ENCODE peak calls at places on chromosome 7, in five cellular contexts. L is CD8-positive, alpha-beta T cell; Q is body of pancreas; Z is AG04450; U is cardiac muscle cell. W is an unnamed sample.

GRCh38 chr7:135697276-135698049 is 30.5 kb downstream of the SLC13A4 start:
- DNase-seq in L (no peak), Q (no peak), Z (no peak), U (no peak), W (no peak)

GRCh38 chr7:82631998-82632397 is 188.4 kb upstream of the CACNA2D1 start:
- DNase-seq in L (no peak), Q (no peak), Z (no peak), U (peak; percentile 41), W (no peak)

GRCh38 chr7:80082214-80082613 is 52.4 kb upstream of the GNAI1 start:
- DNase-seq in L (no peak), Q (no peak), Z (no peak), U (no peak), W (no peak)

GRCh38 chr7:36514289-36515243 is 124.9 kb downstream of the ANLN start:
- DNase-seq in L (no peak), Q (no peak), Z (no peak), U (no peak), W (no peak)

GRCh38 chr7:15015545-15016314 is 113.2 kb upstream of the DGKB start:
- DNase-seq in L (no peak), Q (peak; percentile 66), Z (peak; percentile 27), U (peak; percentile 85), W (peak; percentile 44)

GRCh38 chr7:156751319-156751718 is 110.7 kb downstream of the RNF32 start:
- DNase-seq in L (no peak), Q (no peak), Z (peak; percentile 73), U (peak; percentile 65), W (no peak)

GRCh38 chr7:111833461-111833860 is 271.2 kb upstream of the IMMP2L start:
- DNase-seq in L (no peak), Q (no peak), Z (no peak), U (no peak), W (no peak)

GRCh38 chr7:79272066-79272669 is 181.3 kb downstream of the MAGI2 start:
- DNase-seq in L (no peak), Q (no peak), Z (no peak), U (peak; percentile 63), W (no peak)

GRCh38 chr7:26500749-26501352 is 209.2 kb downstream of the SNX10 start:
- DNase-seq in L (no peak), Q (no peak), Z (no peak), U (peak; percentile 41), W (no peak)

GRCh38 chr7:13990319-13990983 is 985 bp upstream of the ETV1 start:
- DNase-seq in L (no peak), Q (peak; percentile 40), Z (no peak), U (peak; percentile 66), W (peak; percentile 22)

GRCh38 chr7:91636129-91636724 is 244.3 kb downstream of the MTERF1 start:
- DNase-seq in L (no peak), Q (peak; percentile 49), Z (no peak), U (peak; percentile 53), W (no peak)

GRCh38 chr7:74380720-74381119 is 73.0 kb upstream of the GTF2IRD1 start:
- DNase-seq in L (no peak), Q (no peak), Z (no peak), U (no peak), W (no peak)

GRCh38 chr7:108376206-108376605 is 80.0 kb downstream of the NRCAM start:
- DNase-seq in L (no peak), Q (peak; percentile 29), Z (no peak), U (no peak), W (no peak)

GRCh38 chr7:88324699-88325098 is 18.0 kb upstream of the STEAP4 start:
- DNase-seq in L (no peak), Q (no peak), Z (no peak), U (no peak), W (no peak)

GRCh38 chr7:41437257-41438196 is 265.4 kb downstream of the INHBA start:
- DNase-seq in L (no peak), Q (no peak), Z (no peak), U (no peak), W (no peak)

GRCh38 chr7:1360521-1360971 is 98.7 kb downstream of the MICALL2 start:
- DNase-seq in L (no peak), Q (no peak), Z (no peak), U (no peak), W (no peak)

GRCh38 chr7:28202222-28202621 is 21.6 kb upstream of the JAZF1 start:
- DNase-seq in L (no peak), Q (no peak), Z (no peak), U (no peak), W (no peak)

GRCh38 chr7:141217938-141218337 is 144.1 kb downstream of the TMEM178B start:
- DNase-seq in L (no peak), Q (no peak), Z (no peak), U (no peak), W (no peak)

GRCh38 chr7:12256025-12256570 is 45.0 kb downstream of the TMEM106B start:
- DNase-seq in L (no peak), Q (no peak), Z (no peak), U (no peak), W (no peak)

GRCh38 chr7:95971716-95972115 is 199.4 kb downstream of the DYNC1I1 start:
- DNase-seq in L (no peak), Q (no peak), Z (no peak), U (no peak), W (no peak)

GRCh38 chr7:44311561-44312495 is 13.6 kb downstream of the CAMK2B start:
- DNase-seq in L (no peak), Q (no peak), Z (no peak), U (no peak), W (peak; percentile 8)

GRCh38 chr7:115707236-115707635 is 323.3 kb downstream of the TFEC start:
- DNase-seq in L (no peak), Q (peak; percentile 34), Z (no peak), U (peak; percentile 14), W (no peak)

GRCh38 chr7:42183547-42183946 is 53.5 kb downstream of the GLI3 start:
- DNase-seq in L (no peak), Q (no peak), Z (no peak), U (no peak), W (no peak)

GRCh38 chr7:91869661-91870060 is 10.8 kb downstream of the MTERF1 start:
- DNase-seq in L (no peak), Q (no peak), Z (no peak), U (no peak), W (no peak)

GRCh38 chr7:28631995-28632394 is 219.7 kb downstream of the CREB5 start:
- DNase-seq in L (no peak), Q (no peak), Z (no peak), U (no peak), W (no peak)

GRCh38 chr7:32594965-32595364 is 99.7 kb downstream of the AVL9 start:
- DNase-seq in L (no peak), Q (no peak), Z (no peak), U (no peak), W (no peak)

GRCh38 chr7:128404826-128405344 is 4.9 kb downstream of the IMPDH1 start:
- DNase-seq in L (no peak), Q (peak; percentile 40), Z (no peak), U (no peak), W (no peak)

GRCh38 chr7:33251261-33251660 is 121.9 kb downstream of the BBS9 start:
- DNase-seq in L (no peak), Q (no peak), Z (no peak), U (no peak), W (no peak)

GRCh38 chr7:158508802-158509385 is 78.7 kb downstream of the PTPRN2 start:
- DNase-seq in L (no peak), Q (no peak), Z (no peak), U (no peak), W (no peak)

GRCh38 chr7:130278892-130279690 is 12.4 kb downstream of the CPA2 start:
- DNase-seq in L (no peak), Q (no peak), Z (peak; percentile 67), U (peak; percentile 97), W (no peak)

GRCh38 chr7:70177166-70177565 is 578.9 kb downstream of the AUTS2 start:
- DNase-seq in L (no peak), Q (no peak), Z (no peak), U (no peak), W (no peak)
- H3K27ac ChIP-seq in L (no peak overlapping the region), Q (no peak overlapping the region), Z (no peak overlapping the region), U (no peak overlapping the region), W (no peak overlapping the region)

GRCh38 chr7:2537981-2538851 is 17.1 kb downstream of the BRAT1 start:
- DNase-seq in L (no peak), Q (no peak), Z (no peak), U (no peak), W (no peak)
- TF ChIP-seq CTCF in L (no peak), Q (no peak), Z (no peak), U (no peak), W (no peak)

DNA sequence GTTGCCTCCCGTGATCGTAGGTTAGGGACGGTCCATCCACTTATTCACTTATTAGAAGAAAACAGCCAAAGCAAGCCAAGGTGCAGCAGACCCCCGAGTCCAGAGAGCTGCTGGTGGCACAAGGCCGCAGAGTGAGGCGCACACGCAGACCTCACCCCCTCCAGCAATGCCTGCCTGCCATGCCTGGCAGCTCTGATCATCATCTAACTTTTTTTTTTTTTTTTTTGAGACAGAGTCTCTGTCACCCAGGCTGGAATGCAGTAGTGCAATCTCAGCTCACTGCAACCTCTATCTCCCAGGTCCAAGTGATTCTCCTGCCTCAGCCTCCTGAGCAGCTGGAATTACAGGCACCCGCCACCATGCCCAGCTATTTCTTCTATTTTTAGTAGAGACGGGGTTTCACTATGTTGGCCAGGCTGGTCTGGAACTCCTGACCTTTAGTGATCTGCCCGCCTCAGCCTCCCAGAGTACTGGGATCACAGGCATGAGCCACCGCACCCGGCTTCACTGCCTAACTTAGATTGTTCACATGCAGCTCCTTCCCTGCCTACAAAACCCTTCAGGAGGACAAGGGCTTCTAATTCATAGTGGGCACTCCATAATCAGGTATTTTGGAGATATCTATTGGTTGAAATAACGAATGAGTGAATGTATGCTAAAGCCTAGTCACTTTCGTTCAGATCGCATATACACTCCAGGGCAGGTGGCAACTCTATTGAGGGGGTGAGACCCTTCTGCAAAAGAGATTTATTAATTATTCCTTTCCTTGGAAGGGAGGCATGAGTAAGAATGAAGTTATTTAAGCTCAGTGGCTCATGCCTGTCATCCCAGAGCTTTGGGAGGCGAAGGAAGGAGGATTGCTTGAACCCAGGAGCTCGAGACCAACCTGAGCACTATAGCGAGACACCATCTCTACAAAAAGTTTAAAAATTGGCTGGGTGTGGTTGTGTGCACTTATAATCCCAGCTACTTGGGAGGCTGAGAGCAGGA is 15.9 kb downstream of the TRIM56 start:
- DNase-seq in L (no peak), Q (no peak), Z (no peak), U (no peak), W (no peak)
- H3K27ac ChIP-seq in L (no peak overlapping the region), Q (peak overlapping the region; percentile 34), Z (peak overlapping the region; percentile 99), U (no peak overlapping the region), W (peak overlapping the region; percentile 78)

DNA sequence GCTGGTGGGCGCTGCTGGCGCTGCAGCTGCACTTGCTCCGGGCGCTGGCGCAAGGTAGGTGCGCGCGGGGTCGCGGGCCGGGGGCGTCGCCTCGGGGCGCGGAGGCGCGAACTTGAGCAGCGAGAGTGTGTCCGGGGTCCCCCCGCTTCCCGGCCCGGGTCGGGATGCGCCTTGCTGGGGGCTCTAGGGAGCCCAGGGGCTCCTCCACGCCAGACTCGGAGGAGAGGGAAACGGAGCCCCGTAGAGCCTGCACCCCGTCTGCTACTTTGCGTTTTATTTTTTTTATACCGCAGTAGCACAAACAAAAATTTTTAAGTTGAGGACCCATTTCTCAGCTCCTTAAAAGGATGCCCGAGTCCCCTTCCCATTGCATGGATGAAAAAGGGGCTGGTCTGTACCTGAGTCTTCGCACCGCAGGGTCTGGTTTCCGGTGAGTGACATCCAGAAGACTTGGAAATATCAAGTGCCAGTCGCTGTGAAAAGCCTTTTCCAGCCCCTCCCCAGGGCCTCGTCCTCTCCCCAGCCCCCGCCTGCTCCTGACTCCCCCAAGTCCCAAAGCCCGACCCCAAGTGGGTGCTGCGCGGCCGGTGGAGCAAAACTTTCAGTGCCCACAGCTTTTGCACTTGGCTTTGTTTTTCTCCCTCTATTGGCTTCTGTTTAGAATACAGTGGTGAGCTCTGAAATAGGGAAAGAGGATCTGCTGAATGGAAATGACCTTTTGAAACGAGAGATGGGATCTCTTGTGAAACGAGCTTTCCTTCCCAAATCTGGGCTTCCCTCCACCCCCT is 973 bp downstream of the SDK1 start:
- DNase-seq in L (no peak), Q (peak; percentile 39), Z (no peak), U (peak; percentile 28), W (peak; percentile 20)
- TF ChIP-seq CTCF in L (no peak), Q (peak; percentile 39), Z (peak; percentile 46), U (peak; percentile 29), W (no peak)

W was measured in uterus.